ENCODE peak calls at places on chromosome 15, in five cellular contexts. E is A549, O is tibial nerve, P is foreskin keratinocyte, C is small intestine. J is an unnamed sample.

GRCh38 chr15:67197364-67197695 is 57.1 kb downstream of the AAGAB start:
- DNase-seq in E (peak), O (no peak), P (no peak), C (no peak), J (no peak)

GRCh38 chr15:25437751-25438600 is 848 bp downstream of the UBE3A start:
- DNase-seq in E (peak), O (peak), P (no peak), C (peak), J (no peak)

GRCh38 chr15:40291088-40291574 is 8.3 kb upstream of the ANKRD63 start:
- DNase-seq in E (peak), O (no peak), P (peak), C (peak), J (no peak)

GRCh38 chr15:77550275-77551251 is 82.1 kb downstream of the LINGO1 start:
- DNase-seq in E (no peak), O (no peak), P (no peak), C (no peak), J (no peak)

GRCh38 chr15:52005748-52006701 is 13.0 kb upstream of the MAPK6 start:
- DNase-seq in E (peak), O (no peak), P (peak), C (no peak), J (no peak)

GRCh38 chr15:72173401-72173800 is 24.2 kb downstream of the GRAMD2A start:
- DNase-seq in E (no peak), O (no peak), P (no peak), C (no peak), J (no peak)

GRCh38 chr15:74433592-74434259 is at the start of gene SEMA7A:
- DNase-seq in E (peak), O (peak), P (peak), C (peak), J (no peak)

GRCh38 chr15:49467782-49468181 is 44.7 kb downstream of the FGF7 start:
- DNase-seq in E (no peak), O (no peak), P (no peak), C (no peak), J (no peak)

GRCh38 chr15:25134546-25134945 is 179.8 kb downstream of the SNRPN start:
- DNase-seq in E (no peak), O (no peak), P (peak), C (no peak), J (no peak)

GRCh38 chr15:78810377-78811123 is 714 bp downstream of the ADAMTS7 start:
- DNase-seq in E (peak), O (no peak), P (peak), C (peak), J (no peak)

GRCh38 chr15:66711886-66712285 is 9.8 kb downstream of the SMAD6 start:
- DNase-seq in E (no peak), O (no peak), P (no peak), C (no peak), J (no peak)

GRCh38 chr15:98648654-98649537 is 557 bp downstream of the IGF1R start:
- DNase-seq in E (peak), O (peak), P (no peak), C (peak), J (no peak)

GRCh38 chr15:41957021-41957897 is 15.1 kb downstream of the EHD4 start:
- DNase-seq in E (no peak), O (no peak), P (no peak), C (peak), J (no peak)

DNA sequence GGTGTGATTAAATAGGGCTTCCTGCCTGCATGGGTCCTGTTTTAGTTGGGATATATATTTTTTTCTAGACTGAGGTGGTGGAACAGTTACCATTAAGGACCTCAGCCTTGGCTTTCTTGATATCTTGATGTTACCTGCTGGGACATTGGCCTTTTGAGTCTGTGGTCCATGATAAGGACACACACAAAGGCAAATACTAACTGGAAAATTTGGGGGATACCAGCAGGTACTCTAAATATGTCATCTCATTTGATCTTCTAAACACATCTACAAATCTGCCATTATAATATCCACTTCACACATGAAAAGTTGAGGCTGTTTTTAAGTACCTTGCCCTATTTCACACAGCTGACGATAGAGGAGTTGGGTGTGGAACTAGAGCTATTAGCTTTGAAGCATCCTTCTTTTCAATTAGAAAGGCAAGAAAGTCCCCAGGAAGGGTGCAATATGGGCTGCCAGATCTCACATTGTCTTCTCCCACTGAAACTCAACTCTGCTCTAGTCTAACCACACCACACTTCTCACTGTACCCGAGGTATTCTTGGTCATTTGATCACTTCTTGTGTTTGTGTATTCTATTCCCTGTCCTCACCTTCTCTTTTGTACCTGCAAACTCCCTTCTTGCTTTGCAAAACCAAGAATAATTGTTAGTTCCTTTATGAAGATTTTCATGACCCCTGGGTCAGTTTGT is 288.3 kb upstream of the ICE2 start:
- DNase-seq in E (no peak), O (no peak), P (no peak), C (no peak), J (no peak)
- H3K27ac ChIP-seq in E (no peak), O (no peak), P (no peak), C (no peak), J (no peak)

DNA sequence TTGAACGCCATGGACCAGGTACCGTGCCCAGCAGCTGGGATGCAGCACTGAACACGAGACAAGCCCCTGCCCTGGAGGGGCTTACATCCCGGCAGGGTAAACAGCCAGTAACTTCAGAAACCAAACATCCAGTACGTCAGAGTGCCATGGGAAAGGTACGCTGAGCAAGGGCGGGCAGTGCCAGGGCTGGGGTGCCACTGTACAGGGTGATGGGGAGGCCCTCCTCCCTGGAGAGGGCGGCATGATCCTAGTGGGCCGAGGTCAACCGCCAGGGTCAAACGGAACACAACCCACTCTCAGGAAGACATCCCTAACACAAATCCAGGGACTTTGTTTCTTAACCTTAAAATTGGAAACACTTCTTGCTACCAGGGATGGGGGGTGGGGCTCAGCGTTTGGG is 16.0 kb upstream of the ANPEP start:
- DNase-seq in E (no peak), O (no peak), P (no peak), C (no peak), J (no peak)
- H3K27ac ChIP-seq in E (no peak), O (no peak), P (no peak), C (no peak), J (no peak)

GRCh38 chr15:70437089-70437488 is 326.3 kb downstream of the UACA start:
- DNase-seq in E (no peak), O (no peak), P (no peak), C (peak), J (no peak)

GRCh38 chr15:70437882-70438331 is 325.5 kb downstream of the UACA start:
- DNase-seq in E (peak), O (no peak), P (peak), C (no peak), J (peak)

GRCh38 chr15:70435369-70435768 is 328.0 kb downstream of the UACA start:
- DNase-seq in E (no peak), O (no peak), P (no peak), C (no peak), J (no peak)

GRCh38 chr15:70436428-70436827 is 326.9 kb downstream of the UACA start:
- DNase-seq in E (no peak), O (no peak), P (no peak), C (no peak), J (no peak)

GRCh38 chr15:70435872-70436271 is 327.5 kb downstream of the UACA start:
- DNase-seq in E (no peak), O (no peak), P (no peak), C (no peak), J (no peak)
- H3K27ac ChIP-seq in E (no peak), O (no peak), P (no peak), C (peak), J (no peak)

GRCh38 chr15:68209272-68209671 is 4.1 kb upstream of the CALML4 start:
- DNase-seq in E (no peak), O (no peak), P (no peak), C (no peak), J (no peak)

GRCh38 chr15:68211656-68212320 is 6.7 kb upstream of the CALML4 start:
- DNase-seq in E (no peak), O (no peak), P (no peak), C (no peak), J (no peak)

GRCh38 chr15:68209735-68210408 is 4.7 kb upstream of the CALML4 start:
- DNase-seq in E (no peak), O (no peak), P (peak), C (no peak), J (no peak)

GRCh38 chr15:68210821-68211655 is 5.9 kb upstream of the CALML4 start:
- DNase-seq in E (peak), O (peak), P (no peak), C (peak), J (no peak)

GRCh38 chr15:68210409-68210756 is 5.3 kb upstream of the CALML4 start:
- DNase-seq in E (no peak), O (no peak), P (no peak), C (no peak), J (no peak)
- H3K27ac ChIP-seq in E (no peak), O (peak), P (no peak), C (peak), J (no peak)

GRCh38 chr15:68500363-68501317 is 68.7 kb upstream of the ITGA11 start:
- DNase-seq in E (no peak), O (no peak), P (no peak), C (no peak), J (no peak)
- H3K27ac ChIP-seq in E (peak), O (no peak), P (no peak), C (no peak), J (no peak)

DNA sequence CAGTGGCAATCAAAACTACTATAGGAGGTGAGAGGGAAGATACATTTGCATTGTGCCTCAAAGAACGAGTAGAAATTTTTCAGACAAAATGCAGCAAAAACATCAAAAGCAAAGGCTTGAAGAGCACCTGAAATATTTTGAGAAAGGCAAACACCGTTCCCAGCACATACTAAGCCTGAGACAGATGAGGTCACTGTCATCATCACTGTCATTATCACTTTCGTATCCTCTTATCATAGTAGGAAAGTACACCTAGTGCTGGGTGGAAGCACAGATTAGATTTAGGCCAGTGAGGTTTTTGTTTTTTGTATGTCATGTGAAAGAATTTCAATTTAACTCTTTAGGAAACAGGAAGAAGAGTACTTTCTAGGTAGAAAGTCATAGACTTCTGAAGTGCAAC is 222.0 kb downstream of the GABRB3 start:
- DNase-seq in E (no peak), O (no peak), P (no peak), C (no peak), J (no peak)
- H3K27ac ChIP-seq in E (no peak), O (no peak), P (no peak), C (no peak), J (no peak)

DNA sequence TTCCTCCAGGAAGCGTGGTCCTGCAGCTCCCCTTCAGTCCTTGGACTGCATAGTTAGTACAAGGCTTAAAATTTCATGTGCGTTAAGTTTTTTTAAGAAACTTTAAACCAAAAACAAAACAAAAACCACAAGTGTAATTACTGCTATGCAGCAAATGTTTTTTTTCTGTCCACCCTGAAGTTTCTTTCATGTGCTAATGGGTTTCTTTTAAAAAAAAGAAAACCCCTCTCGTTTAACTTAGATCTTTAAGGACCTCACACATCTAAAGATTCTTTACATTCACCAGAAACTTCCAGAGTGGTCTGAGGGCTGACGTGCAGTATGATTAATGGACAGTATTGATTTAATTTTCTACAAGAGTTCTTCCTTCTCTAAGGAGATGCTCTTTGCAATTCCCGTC is 72.0 kb upstream of the PYGO1 start:
- DNase-seq in E (no peak), O (no peak), P (no peak), C (no peak), J (no peak)
- H3K27ac ChIP-seq in E (no peak), O (no peak), P (no peak), C (no peak), J (no peak)